ENCODE peak calls at places on chromosomes 4 and X, in six cellular contexts. F, M, I, P, G and X are unnamed samples. For H3K36me3 and H3K4me1, the result is how much of the 10 kb centered on the place peaks cover.

GRCh38 chr4:16100833-16101232 is 17.0 kb upstream of the PROM1 start:
- DNase-seq in I (no peak), M (no peak), G (no peak), P (no peak), F (no peak), X (no peak)

GRCh38 chr4:20192754-20193521 is 58.8 kb upstream of the SLIT2 start:
- DNase-seq in M (peak), G (peak), F (no peak), P (peak), I (no peak), X (no peak)

GRCh38 chr4:34619531-34620109 is 1624.7 kb downstream of the ARAP2 start:
- DNase-seq in F (no peak), I (no peak), P (no peak), M (no peak), G (no peak), X (no peak)

GRCh38 chr4:41199788-41200187 is 14.6 kb downstream of the APBB2 start:
- DNase-seq in P (no peak), M (no peak), F (no peak), I (no peak), G (no peak), X (no peak)

GRCh38 chr4:184568770-184569169 is 80.5 kb downstream of the CASP3 start:
- DNase-seq in M (no peak), P (no peak), G (peak), I (no peak), F (no peak), X (no peak)

GRCh38 chr4:184506527-184507121 is 32.3 kb upstream of the IRF2 start:
- DNase-seq in M (no peak), I (no peak), F (no peak), G (no peak), P (no peak), X (no peak)

GRCh38 chrX:19981987-19982386 is 8.9 kb downstream of the BCLAF3 start:
- DNase-seq in G (no peak), I (no peak), F (no peak), P (no peak), M (no peak), X (no peak)

GRCh38 chrX:124223524-124223923 is 108.9 kb upstream of the TEX13D start:
- DNase-seq in M (no peak), P (no peak), I (no peak), G (no peak), F (peak), X (no peak)

GRCh38 chrX:23752740-23753435 is 9.8 kb upstream of the ACOT9 start:
- DNase-seq in P (no peak), F (no peak), G (peak), M (peak), I (no peak), X (no peak)

GRCh38 chr4:36292551-36293188 is 11.3 kb downstream of the DTHD1 start:
- DNase-seq in G (no peak), P (peak), M (no peak), F (no peak), I (no peak), X (no peak)

GRCh38 chr4:121817701-121818100 is 6.0 kb downstream of the CCNA2 start:
- DNase-seq in G (no peak), M (no peak), I (no peak), P (no peak), F (no peak), X (no peak)
- H3K36me3 ChIP-seq in G (half or more), M (under half), I (under half), P (half or more), F (under half), X (under half)

DNA sequence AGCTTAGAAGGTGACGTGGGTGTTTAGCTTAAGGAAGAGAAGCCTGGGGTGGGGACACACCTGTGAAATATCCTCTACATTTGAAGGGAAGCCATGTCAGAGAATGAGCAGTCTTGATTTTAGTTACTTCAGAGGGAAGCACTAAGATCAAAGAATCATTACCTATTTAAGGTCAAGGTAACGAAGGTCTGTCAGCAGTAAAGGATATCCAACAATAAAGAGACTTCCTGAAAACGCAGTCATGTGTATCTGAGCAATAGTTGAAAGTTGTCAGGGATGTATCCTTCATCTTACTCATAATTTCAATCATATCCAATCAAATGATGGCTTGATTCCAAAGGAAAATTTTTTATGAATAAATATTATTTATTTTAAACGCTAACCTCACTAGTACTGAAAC is 33.5 kb downstream of the IGFBP7 start:
- DNase-seq in M (no peak), F (no peak), G (no peak), P (no peak), I (no peak), X (no peak)
- H3K4me1 ChIP-seq in M (under half), F (under half), G (under half), P (half or more), I (half or more), X (under half)

GRCh38 chr4:128862608-128863313 is 53.3 kb downstream of the JADE1 start:
- DNase-seq in I (no peak), M (peak), P (no peak), G (no peak), F (peak), X (no peak)
- H3K36me3 ChIP-seq in I (under half), M (under half), P (under half), G (under half), F (under half), X (under half)

DNA sequence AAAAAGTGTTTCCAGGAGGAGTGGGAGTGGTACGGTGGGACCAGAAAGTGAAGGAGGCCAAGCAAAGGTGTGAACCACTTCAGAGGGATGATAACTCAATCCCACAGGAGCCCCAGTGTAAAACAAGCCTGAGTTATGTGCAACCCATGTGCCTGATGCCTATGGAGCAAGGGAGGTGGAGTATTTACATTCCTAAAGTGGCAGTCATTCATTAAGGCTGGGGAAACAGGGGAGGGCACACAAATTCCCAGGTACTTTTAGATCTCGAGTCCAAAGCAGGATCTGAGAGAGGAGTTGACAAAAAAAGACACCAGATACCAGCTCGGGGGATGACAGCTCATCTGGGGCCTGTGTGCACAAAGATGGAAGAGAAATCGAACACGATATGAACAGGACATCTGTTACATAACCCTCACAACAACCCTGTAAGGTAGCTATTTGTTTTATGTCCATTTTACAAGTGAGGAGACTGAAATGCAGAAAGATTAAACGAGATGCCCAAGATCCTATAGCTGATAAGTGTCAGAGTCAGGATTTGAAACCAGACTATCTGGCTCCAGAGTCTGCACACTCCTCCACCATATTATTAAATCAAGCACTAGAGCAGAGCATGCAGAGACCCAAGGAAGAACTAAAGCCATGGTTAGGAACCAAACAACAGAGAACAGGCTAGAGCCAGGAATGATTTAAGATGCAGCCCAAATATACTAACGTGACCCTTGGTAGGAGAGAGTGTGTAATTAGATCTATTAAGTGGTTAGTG is 91.9 kb upstream of the MAPK10 start:
- DNase-seq in I (no peak), F (no peak), G (peak), M (peak), P (peak), X (no peak)
- H3K4me1 ChIP-seq in I (under half), F (under half), G (under half), M (under half), P (under half), X (under half)

DNA sequence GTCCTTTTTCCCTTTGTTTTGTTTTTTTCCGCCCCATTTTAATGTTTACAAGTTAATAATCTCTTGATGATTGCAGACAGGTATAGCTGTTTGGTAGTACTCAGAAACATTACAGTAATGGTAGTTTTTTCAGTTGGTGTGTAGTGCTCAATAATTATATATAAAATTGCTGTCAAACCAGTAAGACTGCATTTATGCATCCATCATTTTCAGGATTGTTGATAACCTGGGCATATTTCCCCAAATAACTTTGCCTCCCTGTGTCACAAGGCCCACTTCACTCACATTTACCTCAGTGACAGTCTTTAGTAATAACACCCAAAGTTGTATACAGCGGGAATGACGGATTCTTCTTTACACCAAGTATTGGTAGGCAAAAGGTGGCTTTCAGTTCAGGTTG is 16.1 kb downstream of the ARFIP1 start:
- DNase-seq in G (no peak), M (no peak), F (no peak), I (no peak), P (no peak), X (no peak)
- H3K36me3 ChIP-seq in G (under half), M (under half), F (under half), I (under half), P (under half), X (under half)

GRCh38 chrX:107565005-107565404 is 63.3 kb upstream of the PRPS1 start:
- DNase-seq in P (no peak), M (no peak), I (no peak), G (no peak), F (no peak), X (no peak)
- H3K4me1 ChIP-seq in P (under half), M (under half), I (under half), G (under half), F (under half), X (under half)